ENCODE peak calls at places on chromosome 9, in six cellular contexts. K, A, X, J, W and V are unnamed samples.

GRCh38 chr9:15416880-15417279 is 5.8 kb upstream of the SNAPC3 start:
- DNase-seq in W (peak), X (no peak), A (no peak), K (no peak), J (peak), V (no peak)

GRCh38 chr9:2655411-2655901 is 33.9 kb downstream of the VLDLR start:
- DNase-seq in W (peak), X (no peak), K (peak), A (no peak), J (peak), V (no peak)

GRCh38 chr9:130256644-130257043 is 8.9 kb upstream of the HMCN2 start:
- DNase-seq in K (no peak), W (no peak), A (no peak), J (no peak), X (no peak), V (no peak)

GRCh38 chr9:129803679-129804065 is 688 bp downstream of the TOR1B start:
- DNase-seq in A (no peak), W (peak), K (no peak), X (peak), J (no peak), V (no peak)

GRCh38 chr9:1094749-1095148 is 44.6 kb downstream of the DMRT2 start:
- DNase-seq in X (no peak), K (no peak), J (no peak), W (no peak), A (no peak), V (no peak)

GRCh38 chr9:89444212-89444611 is 53.7 kb downstream of the SEMA4D start:
- DNase-seq in A (peak), J (no peak), W (no peak), X (no peak), K (no peak), V (peak)

GRCh38 chr9:38771593-38771992 is 51.7 kb upstream of the FAM240B start:
- DNase-seq in W (no peak), J (no peak), X (no peak), A (no peak), K (no peak), V (no peak)

GRCh38 chr9:117097761-117098160 is 317.1 kb downstream of the ASTN2 start:
- DNase-seq in K (no peak), X (no peak), A (no peak), W (no peak), J (no peak), V (no peak)

GRCh38 chr9:83396348-83396747 is 141.9 kb downstream of the FRMD3 start:
- DNase-seq in J (no peak), W (no peak), A (no peak), K (no peak), X (no peak), V (no peak)

GRCh38 chr9:105858284-105858683 is 163.9 kb downstream of the TMEM38B start:
- DNase-seq in A (no peak), W (no peak), K (no peak), J (no peak), X (no peak), V (no peak)

GRCh38 chr9:21904776-21905175 is 89.4 kb downstream of the CDKN2A start:
- DNase-seq in W (no peak), A (no peak), J (no peak), K (peak), X (no peak), V (no peak)

GRCh38 chr9:126517751-126518261 is 95.9 kb upstream of the LMX1B start:
- DNase-seq in J (no peak), K (no peak), A (no peak), W (peak), X (no peak), V (no peak)

GRCh38 chr9:110016340-110016739 is 191.6 kb downstream of the C9orf152 start:
- DNase-seq in K (peak), W (peak), X (no peak), A (no peak), J (no peak), V (no peak)

GRCh38 chr9:70285246-70285645 is 26.5 kb downstream of the SMC5 start:
- DNase-seq in A (no peak), J (no peak), K (no peak), W (peak), X (no peak), V (no peak)

GRCh38 chr9:93202919-93203712 is 19.2 kb downstream of the WNK2 start:
- DNase-seq in J (no peak), X (peak), W (no peak), A (no peak), K (no peak), V (no peak)

GRCh38 chr9:105389789-105390188 is 58.0 kb upstream of the FSD1L start:
- DNase-seq in K (no peak), A (no peak), X (no peak), W (no peak), J (no peak), V (no peak)

GRCh38 chr9:75488082-75488713 is 399.9 kb downstream of the OSTF1 start:
- DNase-seq in W (no peak), A (peak), K (no peak), J (no peak), X (no peak), V (peak)

GRCh38 chr9:121074370-121075250 is at the start of gene CNTRL:
- DNase-seq in K (peak), A (peak), J (peak), X (peak), W (peak), V (peak)

GRCh38 chr9:84340535-84340934 is at the start of gene SLC28A3:
- DNase-seq in K (no peak), J (peak), X (no peak), W (no peak), A (no peak), V (no peak)

GRCh38 chr9:113624721-113625120 is 161.2 kb downstream of the RGS3 start:
- DNase-seq in J (no peak), W (peak), K (peak), A (peak), X (no peak), V (no peak)

GRCh38 chr9:8492034-8492433 is 692.5 kb upstream of the DMAC1 start:
- DNase-seq in W (no peak), K (no peak), J (no peak), A (no peak), X (no peak), V (no peak)

GRCh38 chr9:29245351-29245750 is 1672.1 kb upstream of the C9orf72 start:
- DNase-seq in J (no peak), A (no peak), X (no peak), W (no peak), K (no peak), V (no peak)

GRCh38 chr9:89038354-89039091 is 47.3 kb downstream of the S1PR3 start:
- DNase-seq in K (no peak), X (no peak), W (peak), J (peak), A (no peak), V (no peak)

GRCh38 chr9:87337335-87338074 is 160.2 kb upstream of the DAPK1 start:
- DNase-seq in A (no peak), K (peak), W (peak), X (no peak), J (no peak), V (no peak)

GRCh38 chr9:34459356-34459755 is 751 bp downstream of the DNAI1 start:
- DNase-seq in A (no peak), J (no peak), W (no peak), K (no peak), X (no peak), V (no peak)

DNA sequence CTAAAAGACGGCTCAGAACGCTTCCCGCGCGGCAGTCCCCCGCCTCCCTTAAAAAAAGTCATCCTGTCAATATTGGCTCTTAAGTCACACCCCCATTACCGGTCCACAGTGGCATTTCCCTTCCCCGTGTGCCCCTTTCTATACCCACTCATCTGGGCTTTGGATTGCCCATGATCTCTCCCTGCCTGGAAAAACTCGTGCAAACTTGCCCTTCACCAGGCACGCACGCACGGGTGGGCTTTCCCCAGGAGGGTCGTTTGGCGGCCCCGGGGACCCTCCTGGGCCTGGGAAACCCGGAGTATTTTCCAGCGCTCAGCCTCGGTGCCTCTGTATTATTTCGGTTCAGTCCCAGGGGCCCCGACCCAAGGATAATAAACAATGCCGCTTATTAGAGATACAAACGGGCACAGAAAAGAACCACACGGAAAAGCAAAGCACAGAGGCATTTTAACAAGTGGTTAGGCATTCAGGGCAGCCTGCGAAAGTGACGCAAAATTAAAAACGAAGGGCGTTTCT is 35.9 kb upstream of the NFIB start:
- DNase-seq in X (no peak), J (no peak), K (no peak), A (no peak), W (no peak), V (no peak)
- H3K4me3 ChIP-seq in X (peak), J (peak), K (no peak), A (peak), W (no peak), V (peak)

DNA sequence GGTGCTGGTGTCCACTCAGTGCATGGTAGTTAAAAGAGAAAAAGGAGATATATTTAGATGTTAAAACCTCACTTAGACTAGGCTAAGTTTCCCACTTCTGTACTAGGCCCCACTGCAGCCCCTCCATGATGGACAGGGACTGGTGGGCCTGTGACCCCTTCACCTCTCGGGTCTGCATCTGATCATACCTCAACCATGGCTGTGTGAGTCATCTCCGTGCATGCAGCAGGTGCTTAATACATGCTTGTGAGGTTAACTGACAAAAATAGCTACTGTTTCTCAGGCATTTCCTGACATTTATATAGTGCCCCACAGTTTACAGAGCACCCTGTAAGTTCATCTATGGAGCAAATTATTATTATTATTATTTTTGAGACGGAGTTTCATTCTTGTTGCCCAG is 8.4 kb upstream of the URM1 start:
- DNase-seq in J (no peak), W (no peak), A (no peak), K (no peak), X (no peak), V (no peak)
- H3K27ac ChIP-seq in J (no peak), W (no peak), A (peak), K (no peak), X (no peak), V (no peak)

DNA sequence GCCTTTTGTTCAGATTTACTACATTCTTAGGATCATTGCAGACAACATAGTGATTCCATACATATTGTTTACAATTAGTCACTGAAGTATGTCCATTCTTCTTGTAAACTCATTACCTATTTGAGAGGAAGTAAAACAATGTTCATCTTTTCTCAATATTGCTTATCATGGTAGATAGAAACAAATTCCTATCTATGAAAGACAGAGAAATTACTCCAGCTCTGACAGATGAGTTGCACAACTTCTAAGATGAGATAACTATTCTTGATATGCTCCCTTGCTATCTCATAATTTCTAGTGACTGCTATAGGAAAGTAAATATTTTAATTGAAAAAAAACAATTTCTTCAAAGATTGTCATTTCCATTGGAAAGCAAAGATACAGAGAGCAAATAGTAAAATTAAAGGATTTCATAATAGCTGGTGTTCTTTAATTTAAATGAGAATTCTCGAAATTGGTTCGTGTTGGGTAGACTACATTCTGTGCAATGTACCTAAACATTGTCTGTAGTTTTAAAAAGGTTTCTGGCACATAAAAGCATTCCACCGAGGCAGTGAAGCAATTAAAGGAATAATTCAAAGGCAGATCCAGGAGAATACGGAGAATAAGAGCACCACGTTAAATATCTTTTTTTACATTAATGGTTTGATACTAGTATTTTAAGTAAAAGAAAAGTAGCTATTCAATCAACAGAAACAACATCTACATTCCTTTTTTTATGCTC is 1029.1 kb upstream of the ACO1 start:
- DNase-seq in X (no peak), J (no peak), K (no peak), A (no peak), W (no peak), V (no peak)
- H3K4me3 ChIP-seq in X (no peak), J (no peak), K (no peak), A (no peak), W (no peak), V (no peak)

GRCh38 chr9:9523476-9523875 is 1089.3 kb downstream of the PTPRD start:
- DNase-seq in X (no peak), W (no peak), A (no peak), J (peak), K (no peak), V (no peak)
- H3K27ac ChIP-seq in X (no peak), W (no peak), A (no peak), J (no peak), K (no peak), V (no peak)

DNA sequence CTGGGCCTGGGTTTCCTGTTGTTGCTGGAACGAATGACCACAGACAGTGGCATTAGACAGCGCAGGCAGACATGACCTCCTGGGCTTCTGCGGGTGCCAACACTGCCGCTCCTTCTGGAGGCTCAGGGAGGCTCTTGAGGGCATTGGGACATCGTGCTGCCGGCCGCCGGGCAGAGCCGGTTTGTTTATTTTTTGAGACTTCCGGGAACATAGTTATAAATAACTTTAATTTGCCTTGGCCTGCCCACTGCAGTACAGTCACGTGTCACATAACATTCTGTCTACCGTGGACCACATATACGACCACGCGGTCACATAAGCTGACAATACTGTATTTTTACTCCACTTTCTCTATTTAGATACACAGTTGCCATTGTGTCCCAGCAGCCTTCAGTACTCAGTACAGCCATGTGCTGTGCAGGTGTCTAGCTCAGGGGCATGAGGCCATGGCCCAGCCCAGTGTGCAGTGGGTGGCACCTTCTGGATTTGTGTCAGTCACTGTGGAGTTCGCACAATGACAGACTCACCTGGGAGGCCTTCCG is 8.2 kb upstream of the TOR4A start:
- DNase-seq in J (no peak), X (peak), W (no peak), A (no peak), K (no peak), V (peak)
- H3K4me3 ChIP-seq in J (no peak), X (no peak), W (no peak), A (peak), K (no peak), V (no peak)

GRCh38 chr9:132857031-132857430 is 21.1 kb downstream of the AK8 start:
- DNase-seq in A (peak), J (peak), W (peak), K (no peak), X (no peak), V (no peak)
- H3K27ac ChIP-seq in A (peak), J (no peak), W (no peak), K (no peak), X (no peak), V (no peak)

GRCh38 chr9:135745686-135746324 is 43.8 kb downstream of the KCNT1 start:
- DNase-seq in A (no peak), J (no peak), K (no peak), W (no peak), X (no peak), V (no peak)
- H3K4me3 ChIP-seq in A (no peak), J (no peak), K (no peak), W (no peak), X (no peak), V (no peak)